ENCODE peak calls at places on chromosomes 6 and 20, in seven cellular contexts. H is mesendoderm, R is H9, Z is IMR-90, X is mesenchymal stem cell, T is H1, Y is neuronal stem cell. I is an unnamed sample.

GRCh38 chr6:31471711-31472110 is 26.2 kb upstream of the MICB start:
- DNase-seq in H (no peak), R (no peak), Z (no peak), X (no peak), T (no peak), Y (no peak), I (no peak)

GRCh38 chr6:18513253-18513798 is 126.2 kb downstream of the RNF144B start:
- DNase-seq in H (no peak), R (no peak), Z (no peak), X (no peak), T (no peak), Y (no peak), I (no peak)

GRCh38 chr6:18488526-18489270 is 101.5 kb downstream of the RNF144B start:
- DNase-seq in H (no peak), R (no peak), Z (peak; percentile 57), X (no peak), T (no peak), Y (no peak), I (no peak)

GRCh38 chr20:33556237-33556636 is 66.3 kb downstream of the CBFA2T2 start:
- DNase-seq in H (no peak), R (no peak), Z (no peak), X (no peak), T (no peak), Y (no peak), I (no peak)

GRCh38 chr6:20707166-20707485 is 172.9 kb downstream of the CDKAL1 start:
- DNase-seq in H (no peak), R (no peak), Z (no peak), X (no peak), T (no peak), Y (no peak), I (no peak)

GRCh38 chr20:34547844-34548613 is 10.5 kb upstream of the MAP1LC3A start:
- DNase-seq in H (no peak), R (no peak), Z (no peak), X (no peak), T (no peak), Y (no peak), I (no peak)

GRCh38 chr6:113371106-113371505 is 486.0 kb upstream of the MARCKS start:
- DNase-seq in H (no peak), R (no peak), Z (no peak), X (no peak), T (no peak), Y (no peak), I (no peak)

GRCh38 chr6:75863001-75863400 is 114.0 kb downstream of the MYO6 start:
- DNase-seq in H (no peak), R (no peak), Z (no peak), X (no peak), T (no peak), Y (no peak), I (no peak)

GRCh38 chr6:118735320-118735719 is 83.9 kb upstream of the CEP85L start:
- DNase-seq in H (peak; percentile 74), R (peak; percentile 69), Z (no peak), X (no peak), T (no peak), Y (no peak), I (no peak)

GRCh38 chr6:105372142-105372861 is 30.6 kb downstream of the PREP start:
- DNase-seq in H (no peak), R (no peak), Z (no peak), X (no peak), T (no peak), Y (no peak), I (no peak)

GRCh38 chr6:41939091-41939847 is 2.3 kb downstream of the CCND3 start:
- DNase-seq in H (peak; percentile 93), R (peak; percentile 81), Z (peak; percentile 43), X (peak; percentile 81), T (no peak), Y (peak; percentile 29), I (no peak)

GRCh38 chr20:11529046-11529445 is 388.6 kb upstream of the BTBD3 start:
- DNase-seq in H (no peak), R (no peak), Z (no peak), X (no peak), T (no peak), Y (no peak), I (no peak)

GRCh38 chr6:12119085-12119588 is 107.0 kb downstream of the HIVEP1 start:
- DNase-seq in H (peak; percentile 43), R (no peak), Z (no peak), X (no peak), T (no peak), Y (no peak), I (no peak)

DNA sequence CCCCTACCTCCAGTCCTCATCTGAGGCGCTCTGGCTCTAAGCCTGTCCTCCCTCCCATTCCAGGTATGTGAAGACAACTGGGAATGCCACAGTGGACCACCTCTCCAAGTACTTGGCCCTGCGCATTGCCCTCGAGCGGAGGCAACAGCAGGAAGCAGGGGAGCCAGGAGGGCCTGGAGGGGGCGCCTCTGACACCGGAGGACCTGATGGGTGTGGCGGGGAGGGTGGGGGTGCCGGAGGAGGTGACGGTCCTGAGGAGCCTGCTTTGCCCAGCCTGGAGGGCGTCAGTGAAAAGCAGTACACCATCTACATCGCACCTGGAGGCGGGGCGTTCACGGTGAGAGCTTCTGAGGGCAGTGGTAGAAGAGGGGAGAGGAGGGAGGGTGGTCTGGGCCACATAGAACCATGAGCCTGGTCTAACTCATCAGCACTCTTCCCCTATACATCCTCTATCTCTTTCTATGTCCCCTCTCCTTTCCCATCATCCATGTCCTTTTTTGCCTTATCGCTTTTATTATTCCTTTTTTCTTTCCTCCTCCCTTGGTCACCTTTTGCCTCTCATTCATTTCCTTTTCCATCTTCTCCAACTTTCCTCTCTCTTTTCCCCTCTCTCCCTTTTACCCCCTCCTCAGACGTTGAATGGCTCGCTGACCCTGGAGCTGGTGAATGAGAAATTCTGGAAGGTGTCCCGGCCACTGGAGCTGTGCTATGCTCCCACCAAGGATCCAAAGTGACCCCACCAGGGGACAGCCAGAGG is 3.5 kb downstream of the RING1 start:
- DNase-seq in H (peak; percentile 56), R (peak; percentile 82), Z (no peak), X (no peak), T (no peak), Y (no peak), I (no peak)
- H3K23ac ChIP-seq in H (no peak overlapping the region), R (no peak overlapping the region), Z (no peak overlapping the region), X (no peak overlapping the region), T (no peak overlapping the region), Y (peak overlapping the region; percentile 52), I (no peak overlapping the region)

DNA sequence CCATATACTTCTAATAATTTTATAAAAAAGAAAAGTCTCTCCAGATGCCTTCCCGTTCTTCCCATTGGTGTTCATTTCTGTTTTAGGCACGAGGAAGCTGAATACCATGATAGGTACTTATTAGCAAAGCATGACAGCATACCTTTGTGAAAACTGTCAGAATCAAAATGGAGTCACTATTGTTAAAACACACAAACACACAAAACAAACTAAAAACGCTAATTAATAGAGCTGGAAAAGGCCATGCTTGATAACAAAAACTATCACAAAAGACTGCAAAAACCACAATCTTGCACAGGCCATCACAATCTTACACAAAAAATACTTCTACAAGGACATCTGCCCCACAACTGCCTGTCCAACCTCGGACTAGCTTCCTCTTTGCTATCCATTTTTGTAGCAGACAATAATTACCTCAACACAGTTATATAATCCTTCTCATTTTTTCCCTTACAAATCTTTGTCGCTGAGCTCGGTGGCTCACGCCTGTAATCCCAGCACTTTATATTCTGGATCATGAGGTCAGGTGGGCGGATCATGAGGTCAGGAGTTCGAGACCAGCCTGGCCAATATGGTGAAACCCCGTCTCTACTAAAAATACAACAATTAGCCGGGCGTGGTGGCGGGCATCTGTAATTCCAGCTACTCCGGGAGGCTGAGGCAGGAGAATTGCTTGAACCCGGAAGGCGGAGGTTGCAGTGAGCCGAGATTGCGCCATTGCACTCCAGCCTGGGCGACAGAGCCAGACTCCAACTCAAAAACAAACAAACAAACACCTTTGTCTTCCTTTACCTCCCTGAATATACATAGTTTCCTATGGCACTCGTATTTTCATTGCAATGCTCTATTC is 3.2 kb upstream of the ABT1 start:
- DNase-seq in H (no peak), R (no peak), Z (no peak), X (no peak), T (no peak), Y (no peak), I (no peak)
- H3K4me2 ChIP-seq in H (no peak overlapping the region), R (peak overlapping the region; percentile 99), Z (no peak overlapping the region), X (no peak overlapping the region), T (peak overlapping the region; percentile 74), Y (no peak overlapping the region), I (peak overlapping the region; percentile 41)

GRCh38 chr6:29493261-29493660 is 5.5 kb upstream of the MAS1L start:
- DNase-seq in H (no peak), R (no peak), Z (no peak), X (no peak), T (no peak), Y (no peak), I (no peak)
- H3K23ac ChIP-seq in H (no peak overlapping the region), R (no peak overlapping the region), Z (no peak overlapping the region), X (no peak overlapping the region), T (no peak overlapping the region), Y (no peak overlapping the region), I (no peak overlapping the region)

DNA sequence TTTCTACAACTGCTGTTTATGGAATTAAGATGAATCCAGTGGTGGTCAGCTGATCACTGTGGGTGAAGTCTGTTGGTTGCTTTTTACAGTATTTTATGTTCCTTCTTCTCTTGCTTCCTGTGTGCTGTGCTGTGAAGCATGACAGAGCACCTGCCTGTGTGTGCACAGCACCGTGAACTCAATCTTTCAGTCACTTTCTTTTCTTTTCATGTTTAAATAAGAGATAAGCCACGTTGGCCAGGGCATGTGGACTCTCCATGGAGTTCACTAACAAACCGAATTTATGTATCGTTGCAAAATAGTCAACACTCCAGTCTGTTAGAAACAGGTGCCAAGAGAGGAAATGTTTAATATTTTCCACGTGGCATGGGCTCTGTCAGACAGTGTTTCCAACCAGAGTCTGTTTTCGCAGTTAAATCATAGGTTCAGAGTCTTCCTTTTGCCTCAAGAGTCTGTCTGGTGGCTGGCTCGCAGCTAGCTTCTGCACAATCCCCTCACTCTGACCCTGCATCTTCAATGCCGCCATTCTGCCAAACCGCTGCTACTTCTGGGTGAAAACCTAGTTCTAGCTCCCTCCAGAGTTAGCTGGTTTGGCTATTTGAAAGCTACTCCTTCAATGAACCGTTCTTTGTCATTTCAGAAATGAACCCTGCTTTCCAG is 73.2 kb downstream of the QRSL1 start:
- DNase-seq in H (no peak), R (no peak), Z (no peak), X (no peak), T (no peak), Y (no peak), I (no peak)
- H3K4me2 ChIP-seq in H (no peak overlapping the region), R (no peak overlapping the region), Z (no peak overlapping the region), X (no peak overlapping the region), T (no peak overlapping the region), Y (no peak overlapping the region), I (no peak overlapping the region)

GRCh38 chr6:49666930-49667369 is 30.3 kb upstream of the RHAG start:
- DNase-seq in H (peak; percentile 41), R (no peak), Z (no peak), X (no peak), T (no peak), Y (no peak), I (no peak)
- H3K23ac ChIP-seq in H (no peak overlapping the region), R (no peak overlapping the region), Z (no peak overlapping the region), X (no peak overlapping the region), T (no peak overlapping the region), Y (no peak overlapping the region), I (no peak overlapping the region)

I was measured in trophoblast cell.